ENCODE peak calls at places on chromosomes 1 and 21, in eight cellular contexts. L, D, B, V, C, Z, T and A are unnamed samples.

GRCh38 chr1:116122955-116123757 is 12.0 kb downstream of the MAB21L3 start:
- DNase-seq in Z (no peak), C (no peak), V (no peak), L (no peak), D (no peak), T (no peak), B (no peak), A (peak; percentile 72)

GRCh38 chr1:45913925-45914501 is 110.6 kb downstream of the MAST2 start:
- DNase-seq in T (no peak), Z (no peak), B (no peak), L (peak; percentile 39), V (no peak), D (no peak), C (no peak), A (no peak)

GRCh38 chr1:178551940-178552339 is 39.0 kb downstream of the TEX35 start:
- DNase-seq in V (no peak), Z (no peak), D (no peak), L (no peak), C (no peak), T (no peak), B (no peak), A (peak; percentile 47)

GRCh38 chr1:48947761-48948537 is 171.3 kb upstream of the BEND5 start:
- DNase-seq in T (no peak), L (no peak), V (no peak), C (no peak), D (no peak), Z (no peak), B (no peak), A (no peak)

GRCh38 chr1:106785136-106785535 is 271.3 kb upstream of the PRMT6 start:
- DNase-seq in L (no peak), C (no peak), B (no peak), T (no peak), V (no peak), D (no peak), Z (no peak), A (no peak)

GRCh38 chr1:78143152-78143551 is 97.4 kb downstream of the GIPC2 start:
- DNase-seq in D (no peak), T (no peak), Z (no peak), C (no peak), L (no peak), V (no peak), B (no peak), A (no peak)

GRCh38 chr1:77031101-77031662 is 163.9 kb downstream of the ST6GALNAC5 start:
- DNase-seq in B (no peak), T (no peak), Z (no peak), C (no peak), V (no peak), D (no peak), L (no peak), A (no peak)

GRCh38 chr1:81569761-81570160 is 231.0 kb upstream of the ADGRL2 start:
- DNase-seq in Z (no peak), B (no peak), T (no peak), L (no peak), V (no peak), C (no peak), D (no peak), A (no peak)

GRCh38 chr1:43321331-43321891 is 16.2 kb upstream of the MPL start:
- DNase-seq in Z (no peak), D (no peak), L (no peak), V (no peak), C (no peak), B (no peak), T (peak; percentile 63), A (no peak)

GRCh38 chr1:228151170-228151513 is 1.4 kb downstream of the GJC2 start:
- DNase-seq in L (no peak), C (no peak), D (no peak), V (no peak), Z (no peak), B (no peak), T (no peak), A (no peak)

GRCh38 chr1:91120421-91120820 is 98.6 kb upstream of the ZNF644 start:
- DNase-seq in T (no peak), V (no peak), B (no peak), C (no peak), L (no peak), Z (no peak), D (no peak), A (no peak)

GRCh38 chr1:54706419-54706818 is 9.2 kb upstream of the TTC4 start:
- DNase-seq in L (no peak), Z (no peak), B (no peak), D (no peak), C (no peak), V (no peak), T (no peak), A (no peak)

GRCh38 chr1:171267391-171267790 is 19.1 kb downstream of the FMO1 start:
- DNase-seq in B (no peak), C (no peak), D (no peak), L (no peak), V (no peak), Z (no peak), T (no peak), A (no peak)

GRCh38 chr21:35810431-35810970 is 249.8 kb downstream of the SETD4 start:
- DNase-seq in T (no peak), Z (no peak), C (no peak), B (no peak), V (no peak), D (no peak), L (no peak), A (no peak)

GRCh38 chr21:34669149-34669879 is 520 bp downstream of the CLIC6 start:
- DNase-seq in D (no peak), T (no peak), V (no peak), L (no peak), B (no peak), C (no peak), Z (no peak), A (no peak)

GRCh38 chr1:213996320-213997022 is 8.7 kb downstream of the PROX1 start:
- DNase-seq in D (no peak), L (peak; percentile 32), B (no peak), C (no peak), Z (peak; percentile 69), T (no peak), V (no peak), A (no peak)

GRCh38 chr1:6673816-6674398 is 27.7 kb downstream of the DNAJC11 start:
- DNase-seq in T (no peak), L (no peak), B (no peak), C (no peak), D (no peak), Z (no peak), V (no peak), A (no peak)

GRCh38 chr1:189751311-189751710 is 726.4 kb downstream of the BRINP3 start:
- DNase-seq in B (no peak), L (no peak), V (no peak), Z (no peak), T (no peak), C (no peak), D (no peak), A (no peak)

GRCh38 chr1:51878307-51878615 is 266 bp downstream of the NRDC start:
- DNase-seq in T (no peak), D (no peak), C (no peak), B (no peak), Z (no peak), L (no peak), V (no peak), A (no peak)

GRCh38 chr1:8516793-8517556 is 199.1 kb downstream of the SLC45A1 start:
- DNase-seq in D (no peak), Z (no peak), L (no peak), B (no peak), C (no peak), T (no peak), V (no peak), A (no peak)

GRCh38 chr1:18526436-18527275 is 45.9 kb downstream of the KLHDC7A start:
- DNase-seq in Z (no peak), B (no peak), C (no peak), L (no peak), T (no peak), V (no peak), D (no peak), A (peak; percentile 75)

GRCh38 chr21:27419153-27419552 is 452.3 kb upstream of the ADAMTS5 start:
- DNase-seq in V (no peak), D (no peak), L (no peak), Z (no peak), T (no peak), C (no peak), B (no peak), A (no peak)

GRCh38 chr1:21864730-21865129 is 52.7 kb downstream of the LDLRAD2 start:
- DNase-seq in D (no peak), T (no peak), L (no peak), B (no peak), Z (no peak), V (no peak), C (no peak), A (no peak)

DNA sequence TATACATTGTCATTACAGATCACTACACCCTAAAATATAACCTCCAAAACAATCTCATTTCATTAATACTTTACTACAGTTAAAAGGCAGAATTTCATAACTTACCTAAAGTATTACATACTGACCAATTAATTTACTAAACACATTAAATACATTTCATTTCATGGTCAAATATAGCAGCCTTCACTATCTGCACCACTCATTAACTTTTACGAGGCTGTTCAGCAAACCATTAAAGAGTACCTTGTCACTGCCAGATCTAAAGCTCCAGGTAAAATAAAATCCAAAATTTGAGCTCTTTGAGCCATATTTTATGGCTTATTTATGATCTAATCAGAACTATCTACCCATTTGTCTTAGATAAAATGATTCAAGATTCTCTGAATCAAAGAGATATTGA is 66.4 kb upstream of the RBM34 start:
- DNase-seq in D (no peak), Z (no peak), V (no peak), T (no peak), B (no peak), L (no peak), C (no peak), A (no peak)
- H3K27ac ChIP-seq in D (no peak overlapping the region), Z (no peak overlapping the region), V (no peak overlapping the region), T (no peak overlapping the region), B (no peak overlapping the region), L (no peak overlapping the region), C (no peak overlapping the region), A (no peak overlapping the region)

GRCh38 chr1:203278087-203278884 is 27.0 kb upstream of the BTG2 start:
- DNase-seq in C (peak; percentile 93), D (peak; percentile 73), T (peak; percentile 99), Z (peak; percentile 98), B (peak; percentile 95), L (peak; percentile 92), V (peak; percentile 95), A (peak; percentile 98)
- TF ChIP-seq POLR2A in C (no peak), D (no peak), T (peak; percentile 38), Z (peak; percentile 62), B (peak; percentile 6), L (peak; percentile 64), V (no peak), A (peak; percentile 17)

DNA sequence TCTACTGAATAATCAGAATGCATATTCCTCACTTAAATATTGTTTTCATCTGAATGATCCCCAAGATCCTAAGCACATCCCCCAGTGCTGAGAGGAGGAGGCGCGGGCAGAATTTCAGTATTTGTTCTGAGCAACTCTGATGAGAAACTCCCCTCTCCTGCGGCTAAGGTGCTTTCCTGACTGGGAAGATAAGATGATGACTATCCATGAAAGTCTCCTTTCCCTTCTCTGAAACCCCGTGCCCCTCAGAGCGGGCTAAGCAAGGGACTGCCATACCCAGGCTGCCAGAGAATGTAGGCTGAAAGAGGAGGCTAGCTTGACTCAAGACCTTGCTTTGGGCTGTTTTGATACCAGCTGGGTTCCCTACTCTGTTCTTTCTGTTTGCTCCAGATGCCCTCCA is 39.7 kb upstream of the IPO9 start:
- DNase-seq in B (no peak), D (no peak), Z (no peak), T (no peak), C (no peak), V (no peak), L (no peak), A (no peak)
- H3K27ac ChIP-seq in B (peak overlapping the region; percentile 3), D (no peak overlapping the region), Z (no peak overlapping the region), T (peak overlapping the region; percentile 65), C (no peak overlapping the region), V (peak overlapping the region; percentile 93), L (peak overlapping the region; percentile 49), A (peak overlapping the region; percentile 75)

GRCh38 chr21:42746240-42746592 is 92.8 kb downstream of the PDE9A start:
- DNase-seq in L (no peak), D (no peak), Z (no peak), C (no peak), T (peak; percentile 46), B (no peak), V (no peak), A (no peak)
- TF ChIP-seq POLR2A in L (no peak), D (no peak), Z (no peak), C (no peak), T (no peak), B (no peak), V (no peak), A (no peak)